ENCODE peak calls at places on chromosomes 12 and 14, in eight cellular contexts. M is suprapubic skin, C is A549, I is stomach, V is GM12878, J is K562, Y is tibial nerve, U is ovary. W is an unnamed sample.

GRCh38 chr12:89568484-89568883 is 42.6 kb upstream of the POC1B start:
- DNase-seq in V (no peak), C (no peak), M (no peak), J (no peak), I (no peak), Y (no peak), U (no peak), W (no peak)

GRCh38 chr12:100755186-100755585 is 39.4 kb upstream of the ANO4 start:
- DNase-seq in J (no peak), U (no peak), C (no peak), Y (no peak), V (no peak), M (no peak), I (no peak), W (no peak)

GRCh38 chr12:12718853-12719252 is 1.7 kb downstream of the CDKN1B start:
- DNase-seq in I (no peak), Y (no peak), V (no peak), C (no peak), J (no peak), U (no peak), M (no peak), W (no peak)

GRCh38 chr12:123364532-123365140 is at the start of gene SBNO1:
- DNase-seq in Y (peak; percentile 85), M (peak; percentile 96), U (peak; percentile 93), J (peak; percentile 94), I (peak; percentile 92), C (peak; percentile 83), V (peak; percentile 58), W (peak; percentile 97)

GRCh38 chr12:124512667-124513296 is 54.6 kb downstream of the NCOR2 start:
- DNase-seq in M (peak; percentile 94), V (no peak), J (peak; percentile 81), I (peak; percentile 87), C (peak; percentile 75), U (peak; percentile 84), Y (peak; percentile 86), W (peak; percentile 93)

GRCh38 chr12:108955225-108955835 is 65.5 kb downstream of the SVOP start:
- DNase-seq in U (no peak), Y (no peak), I (no peak), M (no peak), C (no peak), V (no peak), J (no peak), W (no peak)

GRCh38 chr12:82721726-82722125 is 35.0 kb downstream of the TMTC2 start:
- DNase-seq in U (no peak), V (no peak), C (no peak), I (no peak), M (no peak), J (no peak), Y (no peak), W (no peak)

GRCh38 chr12:57936513-57936883 is 4.9 kb upstream of the ATP23 start:
- DNase-seq in C (no peak), J (no peak), I (no peak), Y (no peak), U (no peak), M (no peak), V (no peak), W (no peak)

GRCh38 chr14:71739273-71739990 is 192.8 kb upstream of the RGS6 start:
- DNase-seq in J (no peak), I (no peak), V (no peak), C (peak; percentile 14), M (no peak), Y (no peak), U (no peak), W (no peak)

GRCh38 chr12:67457799-67458680 is 188.9 kb downstream of the CAND1 start:
- DNase-seq in Y (no peak), C (no peak), V (no peak), U (no peak), J (no peak), I (no peak), M (no peak), W (no peak)

GRCh38 chr14:74514471-74514932 is 20.9 kb downstream of the ISCA2 start:
- DNase-seq in I (no peak), Y (no peak), U (peak; percentile 60), J (no peak), M (no peak), C (no peak), V (no peak), W (peak; percentile 70)

GRCh38 chr12:54683388-54683787 is 35.2 kb upstream of the DCD start:
- DNase-seq in M (no peak), I (no peak), J (no peak), U (no peak), Y (no peak), V (no peak), C (no peak), W (no peak)

GRCh38 chr14:103859416-103860202 is 12.2 kb upstream of the PPP1R13B start:
- DNase-seq in Y (no peak), V (no peak), U (no peak), J (no peak), C (no peak), M (no peak), I (no peak), W (no peak)

GRCh38 chr14:44586910-44587309 is 79.8 kb upstream of the FSCB start:
- DNase-seq in J (no peak), M (no peak), C (no peak), Y (no peak), V (no peak), U (no peak), I (no peak), W (no peak)

GRCh38 chr12:64603183-64603841 is 7.0 kb upstream of the RASSF3 start:
- DNase-seq in M (no peak), J (no peak), I (no peak), Y (no peak), C (no peak), U (no peak), V (no peak), W (no peak)

GRCh38 chr14:60760648-60761364 is 26.2 kb downstream of the MNAT1 start:
- DNase-seq in M (no peak), J (no peak), C (no peak), I (no peak), V (no peak), U (no peak), Y (no peak), W (no peak)

GRCh38 chr12:112381421-112381897 is 772 bp downstream of the HECTD4 start:
- DNase-seq in J (no peak), V (no peak), C (no peak), I (peak; percentile 27), U (no peak), M (peak; percentile 66), Y (no peak), W (no peak)

GRCh38 chr12:110766311-110767154 is 23.8 kb upstream of the PPP1CC start:
- DNase-seq in C (no peak), Y (no peak), I (no peak), J (no peak), U (no peak), V (no peak), M (no peak), W (no peak)

GRCh38 chr12:127785535-127785934 is 481.4 kb upstream of the TMEM132C start:
- DNase-seq in J (no peak), C (no peak), U (no peak), V (no peak), I (no peak), Y (no peak), M (no peak), W (no peak)

GRCh38 chr12:127780881-127781280 is 486.1 kb upstream of the TMEM132C start:
- DNase-seq in U (no peak), V (no peak), Y (no peak), C (no peak), I (no peak), M (no peak), J (no peak), W (no peak)

GRCh38 chr12:127785936-127786335 is 481.0 kb upstream of the TMEM132C start:
- DNase-seq in J (no peak), V (no peak), Y (no peak), U (no peak), C (no peak), I (no peak), M (no peak), W (no peak)

GRCh38 chr12:127779301-127780045 is 487.5 kb upstream of the TMEM132C start:
- DNase-seq in I (no peak), C (no peak), V (no peak), U (no peak), M (no peak), J (no peak), Y (no peak), W (no peak)

GRCh38 chr12:127781336-127781735 is 485.6 kb upstream of the TMEM132C start:
- DNase-seq in I (no peak), Y (no peak), M (no peak), J (no peak), C (no peak), V (no peak), U (no peak), W (no peak)
- H3K27ac ChIP-seq in I (no peak overlapping the region), Y (no peak overlapping the region), M (no peak overlapping the region), J (no peak overlapping the region), C (no peak overlapping the region), V (no peak overlapping the region), U (no peak overlapping the region), W (no peak overlapping the region)

DNA sequence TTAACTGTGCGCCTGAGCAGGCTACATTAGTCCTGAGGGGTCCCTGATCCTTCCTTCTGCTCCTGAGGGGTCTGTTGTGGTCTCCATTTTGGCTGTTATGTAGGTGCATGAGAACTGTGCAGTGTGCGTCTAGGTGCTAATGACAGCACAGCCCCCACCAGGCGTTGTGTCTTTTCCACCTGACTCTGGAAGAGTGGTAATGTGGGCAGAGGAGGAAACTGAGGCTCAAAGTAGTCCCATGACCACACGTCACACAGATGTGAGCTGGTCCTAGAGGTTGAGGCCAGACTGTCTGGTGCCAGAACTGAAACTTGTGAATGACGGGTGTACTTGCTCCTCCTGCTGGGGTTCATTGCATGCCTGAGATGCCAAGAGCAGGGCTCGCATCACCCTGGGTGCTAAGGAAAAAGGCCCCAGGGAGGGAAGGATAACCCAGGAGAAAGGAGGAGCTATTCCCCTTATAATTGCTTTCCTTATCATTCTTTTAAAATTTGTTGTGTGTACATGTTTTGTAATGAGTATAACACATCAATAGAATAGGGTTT is 111.8 kb downstream of the SLC25A47 start:
- DNase-seq in I (no peak), C (no peak), V (no peak), U (no peak), J (no peak), Y (no peak), M (no peak), W (peak; percentile 19)
- H3K4me1 ChIP-seq in I (peaks cover 16% of the 10 kb centered on the region), C (peaks cover 45% of the 10 kb centered on the region), V (peaks cover 13% of the 10 kb centered on the region), U (no peaks in the 10 kb centered on the region), J (peaks cover 10% of the 10 kb centered on the region), Y (peaks cover 21% of the 10 kb centered on the region), M (peaks cover 19% of the 10 kb centered on the region), W (no peaks in the 10 kb centered on the region)

GRCh38 chr12:22729898-22730443 is 105.0 kb downstream of the ETNK1 start:
- DNase-seq in C (no peak), V (no peak), Y (no peak), I (no peak), M (no peak), J (no peak), U (no peak), W (no peak)
- TF ChIP-seq EP300 in C (no peak), V (no peak), Y (no peak), I (no peak), M (no peak), J (no peak), U (no peak), W (no peak)

DNA sequence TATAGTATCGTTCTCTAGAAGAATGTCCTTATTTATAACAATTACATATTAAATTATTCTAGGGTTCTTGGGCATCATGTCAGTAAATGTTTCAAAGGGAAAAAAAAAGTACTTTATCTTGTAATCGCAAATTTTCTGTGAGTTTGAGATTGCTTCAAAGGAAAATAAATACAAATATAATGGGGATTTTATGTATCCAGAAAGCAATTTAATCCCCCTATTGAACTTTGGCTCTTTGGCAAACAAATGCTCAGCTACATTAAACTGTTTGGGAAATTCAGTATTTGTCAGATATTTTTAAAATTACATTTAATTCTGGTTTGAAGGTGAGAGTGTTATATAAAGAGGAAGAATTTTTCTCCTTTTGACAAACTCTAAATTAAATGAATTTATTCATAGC is 8.0 kb downstream of the ACSS3 start:
- DNase-seq in J (no peak), U (no peak), V (no peak), I (no peak), Y (no peak), M (no peak), C (no peak), W (no peak)
- H3K27ac ChIP-seq in J (no peak overlapping the region), U (no peak overlapping the region), V (no peak overlapping the region), I (peak overlapping the region; percentile 51), Y (peak overlapping the region; percentile 69), M (no peak overlapping the region), C (no peak overlapping the region), W (no peak overlapping the region)